ENCODE peak calls at places on chromosomes 3 and 15, in ten cellular contexts. B, Y, V, K, I, R, P, O, U and M are unnamed samples.

GRCh38 chr3:141529256-141530132 is 42.7 kb downstream of the RASA2 start:
- DNase-seq in O (no peak), I (no peak), V (no peak), B (no peak), U (no peak), K (no peak), R (no peak), P (no peak), Y (no peak), M (no peak)

GRCh38 chr3:65575376-65575840 is 463.3 kb downstream of the MAGI1 start:
- DNase-seq in Y (peak; percentile 40), B (no peak), R (no peak), O (peak; percentile 12), U (no peak), P (no peak), V (no peak), I (no peak), K (no peak), M (no peak)

GRCh38 chr3:172152869-172153268 is 113.5 kb downstream of the FNDC3B start:
- DNase-seq in V (no peak), O (peak; percentile 79), K (no peak), Y (no peak), U (no peak), I (no peak), B (no peak), P (no peak), R (no peak), M (no peak)

GRCh38 chr3:108388136-108389132 is 92.1 kb downstream of the HHLA2 start:
- DNase-seq in O (no peak), Y (no peak), R (no peak), U (no peak), P (no peak), B (no peak), V (no peak), K (no peak), I (no peak), M (no peak)

GRCh38 chr3:156246939-156247725 is 126.8 kb downstream of the KCNAB1 start:
- DNase-seq in U (no peak), I (no peak), O (no peak), B (no peak), Y (no peak), V (no peak), P (no peak), R (no peak), K (no peak), M (no peak)

GRCh38 chr3:131491775-131492174 is 11.0 kb downstream of the MRPL3 start:
- DNase-seq in P (no peak), Y (no peak), K (no peak), I (no peak), V (no peak), O (no peak), U (no peak), R (no peak), B (no peak), M (no peak)

GRCh38 chr3:46127503-46127902 is 80.6 kb downstream of the CCR1 start:
- DNase-seq in K (no peak), O (peak; percentile 25), U (no peak), Y (peak; percentile 13), I (no peak), V (no peak), R (no peak), P (no peak), B (peak; percentile 18), M (peak; percentile 28)

GRCh38 chr15:71781179-71781964 is 29.0 kb upstream of the NR2E3 start:
- DNase-seq in K (no peak), U (peak; percentile 70), O (no peak), R (no peak), V (no peak), Y (no peak), P (no peak), I (no peak), B (no peak), M (no peak)

GRCh38 chr15:33547876-33548275 is 237.1 kb downstream of the RYR3 start:
- DNase-seq in U (no peak), V (peak; percentile 34), K (no peak), Y (peak; percentile 22), P (no peak), O (peak; percentile 55), B (no peak), I (no peak), R (no peak), M (no peak)

GRCh38 chr3:151037746-151038145 is 47.7 kb upstream of the MED12L start:
- DNase-seq in U (no peak), I (no peak), P (no peak), R (no peak), Y (peak; percentile 41), O (peak; percentile 47), V (peak; percentile 26), K (no peak), B (peak; percentile 4), M (peak; percentile 78)

GRCh38 chr3:194205675-194206133 is 69.8 kb downstream of the HES1 start:
- DNase-seq in V (no peak), I (no peak), U (no peak), Y (peak; percentile 43), B (peak; percentile 39), R (no peak), P (no peak), O (peak; percentile 80), K (no peak), M (no peak)

GRCh38 chr3:27730774-27731659 is 8.9 kb upstream of the EOMES start:
- DNase-seq in U (no peak), B (no peak), R (no peak), K (no peak), I (no peak), O (no peak), P (no peak), V (no peak), Y (no peak), M (no peak)

GRCh38 chr3:151579571-151580270 is 118.9 kb upstream of the IGSF10 start:
- DNase-seq in U (no peak), R (no peak), Y (no peak), B (no peak), P (no peak), I (no peak), O (no peak), K (no peak), V (no peak), M (no peak)

GRCh38 chr3:126537116-126537729 is 13.3 kb downstream of the CHST13 start:
- DNase-seq in K (no peak), U (no peak), I (no peak), B (no peak), R (no peak), P (no peak), V (no peak), O (no peak), Y (no peak), M (no peak)

GRCh38 chr15:88032787-88033186 is 223.8 kb downstream of the NTRK3 start:
- DNase-seq in B (peak; percentile 8), O (no peak), V (no peak), P (no peak), R (no peak), Y (no peak), K (no peak), I (no peak), U (no peak), M (peak; percentile 11)

GRCh38 chr3:69749461-69749860 is 10.2 kb downstream of the MITF start:
- DNase-seq in Y (no peak), P (no peak), I (no peak), U (no peak), B (no peak), K (no peak), V (no peak), R (no peak), O (no peak), M (no peak)

GRCh38 chr3:144915202-144915601 is 943.6 kb downstream of the DIPK2A start:
- DNase-seq in R (no peak), B (no peak), P (no peak), Y (no peak), I (no peak), U (no peak), V (no peak), K (no peak), O (no peak), M (no peak)
- TF ChIP-seq POLR2A in R (no peak), B (no peak), P (no peak), Y (no peak), I (no peak), U (no peak), V (no peak), K (no peak), O (no peak), M (no peak)

DNA sequence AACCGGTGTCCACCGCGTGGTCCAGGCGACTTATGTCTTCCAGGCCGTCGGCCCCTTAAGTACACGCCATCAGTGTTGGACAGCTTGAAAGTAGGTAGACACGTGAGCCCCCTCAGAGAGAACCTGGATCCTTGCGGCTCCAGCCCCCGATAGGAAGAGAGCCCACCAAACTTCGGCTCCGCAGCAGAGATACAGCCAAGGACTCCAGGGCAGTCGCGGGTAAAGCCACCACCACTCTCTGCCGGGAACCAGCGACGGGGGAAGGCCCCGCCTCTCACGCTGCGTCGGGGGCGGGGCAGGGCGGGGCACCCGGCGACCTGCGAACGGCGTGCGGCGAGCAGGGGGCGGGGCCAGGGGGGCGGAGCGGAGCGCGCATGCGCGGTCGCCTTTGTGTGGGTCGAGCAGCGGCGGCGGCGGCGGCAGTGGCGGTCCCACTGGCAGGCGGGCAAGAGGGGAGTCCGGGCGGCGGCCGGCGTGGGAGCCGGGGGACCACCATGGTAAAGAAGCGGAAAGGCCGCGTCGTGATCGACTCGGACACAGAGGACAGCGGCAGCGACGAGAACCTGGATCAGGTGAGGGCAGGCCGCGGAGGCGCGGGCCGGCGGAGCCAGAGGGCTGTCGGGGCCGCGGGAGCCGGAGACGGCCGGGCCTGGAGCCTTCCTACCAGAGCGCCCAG is at the start of gene RTF1:
- DNase-seq in K (peak; percentile 50), R (peak; percentile 88), Y (peak; percentile 84), O (peak; percentile 94), U (peak; percentile 95), V (peak; percentile 97), P (peak; percentile 92), B (peak; percentile 71), I (peak; percentile 88), M (peak; percentile 83)
- TF ChIP-seq POLR2A in K (no peak), R (peak; percentile 82), Y (peak; percentile 77), O (peak; percentile 83), U (peak; percentile 59), V (peak; percentile 70), P (peak; percentile 64), B (peak; percentile 75), I (peak; percentile 52), M (peak; percentile 74)

GRCh38 chr3:185585862-185586643 is at the start of gene SENP2:
- DNase-seq in I (peak; percentile 98), Y (peak; percentile 98), O (peak; percentile 100), V (peak; percentile 99), P (peak; percentile 99), K (peak; percentile 93), U (peak; percentile 100), B (peak; percentile 99), R (peak; percentile 84), M (peak; percentile 97)
- TF ChIP-seq POLR2A in I (peak; percentile 86), Y (peak; percentile 35), O (peak; percentile 90), V (peak; percentile 95), P (peak; percentile 79), K (peak; percentile 83), U (peak; percentile 80), B (peak; percentile 62), R (peak; percentile 84), M (peak; percentile 66)

DNA sequence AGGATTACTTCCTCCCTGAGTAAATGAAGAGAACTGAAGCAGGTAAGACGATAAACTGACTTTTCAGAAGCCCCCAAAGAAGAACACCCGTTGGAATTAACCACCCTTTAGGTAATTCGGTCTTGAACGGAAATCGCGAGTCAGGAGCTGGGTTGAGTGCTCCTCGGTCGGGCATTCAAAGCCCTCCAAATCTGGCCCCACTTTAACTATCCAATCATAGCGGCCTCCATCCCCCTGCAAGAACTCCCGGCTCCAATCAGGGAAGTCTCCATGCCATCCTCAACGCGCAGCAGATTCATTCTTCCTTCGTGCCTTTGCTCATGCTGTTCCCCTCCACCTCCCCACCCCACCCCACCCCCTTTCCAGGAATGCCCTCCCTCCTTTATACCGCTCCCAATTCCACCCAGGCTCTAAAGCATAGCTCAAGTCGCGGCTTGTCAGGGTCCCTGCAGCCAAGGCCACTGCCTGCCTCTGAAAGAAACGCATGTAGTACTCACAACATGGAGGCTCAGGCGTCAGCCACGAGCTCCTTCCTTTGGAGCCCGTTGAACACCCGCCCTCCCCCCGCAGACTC is 645 bp upstream of the RFX7 start:
- DNase-seq in I (peak; percentile 26), Y (peak; percentile 87), K (no peak), O (peak; percentile 65), U (peak; percentile 77), V (peak; percentile 29), B (no peak), P (peak; percentile 88), R (no peak), M (no peak)
- TF ChIP-seq POLR2A in I (no peak), Y (peak; percentile 26), K (no peak), O (peak; percentile 57), U (no peak), V (no peak), B (peak; percentile 26), P (no peak), R (no peak), M (no peak)